ENCODE peak calls at places on chromosomes 11 and 22, in four cellular contexts. N is right atrium auricular region, G is esophagus squamous epithelium, D is cardiac fibroblast. L is an unnamed sample.

GRCh38 chr22:25359601-25360261 is 140.3 kb downstream of the CRYBB2 start:
- DNase-seq in D (no peak), G (no peak), N (no peak), L (no peak)

GRCh38 chr22:27089303-27089702 is 431.9 kb downstream of the MIAT start:
- DNase-seq in G (no peak), N (no peak), D (no peak), L (no peak)

GRCh38 chr11:119376197-119376847 is 5.2 kb downstream of the USP2 start:
- DNase-seq in G (no peak), N (no peak), D (no peak), L (no peak)

GRCh38 chr11:67631853-67632174 is 2.1 kb upstream of the NUDT8 start:
- DNase-seq in N (no peak), G (no peak), D (no peak), L (no peak)

GRCh38 chr11:24748261-24748660 is 251.4 kb downstream of the LUZP2 start:
- DNase-seq in D (no peak), N (no peak), G (no peak), L (no peak)

GRCh38 chr11:14907411-14908213 is 15.6 kb upstream of the CYP2R1 start:
- DNase-seq in G (peak), N (peak), D (peak), L (no peak)

GRCh38 chr22:48147831-48148230 is 1385.4 kb downstream of the TBC1D22A start:
- DNase-seq in N (peak), G (no peak), D (no peak), L (no peak)

GRCh38 chr11:111718436-111719325 is 47.5 kb downstream of the PPP2R1B start:
- DNase-seq in N (no peak), D (peak), G (no peak), L (no peak)

GRCh38 chr11:18209058-18209457 is 27.5 kb downstream of the SAA4 start:
- DNase-seq in G (no peak), N (no peak), D (no peak), L (no peak)

GRCh38 chr22:46058591-46059519 is 81.9 kb upstream of the WNT7B start:
- DNase-seq in G (no peak), D (peak), N (no peak), L (no peak)

GRCh38 chr11:83736689-83737088 is 450.5 kb upstream of the CCDC90B start:
- DNase-seq in D (no peak), G (no peak), N (no peak), L (no peak)

GRCh38 chr22:24768537-24769374 is 5.8 kb downstream of the PIWIL3 start:
- DNase-seq in N (peak), G (no peak), D (peak), L (peak)

GRCh38 chr11:117900144-117900651 is 23.7 kb upstream of the FXYD6 start:
- DNase-seq in D (no peak), G (no peak), N (no peak), L (no peak)

GRCh38 chr11:57321996-57322880 is 2.5 kb downstream of the TNKS1BP1 start:
- DNase-seq in G (peak), N (peak), D (peak), L (no peak)

GRCh38 chr22:50252081-50253045 is 1.3 kb upstream of the HDAC10 start:
- DNase-seq in G (no peak), N (peak), D (peak), L (no peak)

GRCh38 chr11:22341582-22341919 is 3.4 kb downstream of the SLC17A6 start:
- DNase-seq in G (no peak), D (no peak), N (no peak), L (no peak)
- H3K4me3 ChIP-seq in G (no peak), D (no peak), N (no peak), L (no peak)

GRCh38 chr11:103112364-103112763 is 3.1 kb downstream of the DYNC2H1 start:
- DNase-seq in D (peak), G (no peak), N (no peak), L (no peak)

GRCh38 chr11:103109818-103110388 is 677 bp downstream of the DYNC2H1 start:
- DNase-seq in N (no peak), G (no peak), D (no peak), L (no peak)

GRCh38 chr11:103108933-103109817 is at the start of gene DYNC2H1:
- DNase-seq in G (peak), N (peak), D (peak), L (peak)

GRCh38 chr11:103111400-103111799 is 2.2 kb downstream of the DYNC2H1 start:
- DNase-seq in D (no peak), N (no peak), G (no peak), L (no peak)

DNA sequence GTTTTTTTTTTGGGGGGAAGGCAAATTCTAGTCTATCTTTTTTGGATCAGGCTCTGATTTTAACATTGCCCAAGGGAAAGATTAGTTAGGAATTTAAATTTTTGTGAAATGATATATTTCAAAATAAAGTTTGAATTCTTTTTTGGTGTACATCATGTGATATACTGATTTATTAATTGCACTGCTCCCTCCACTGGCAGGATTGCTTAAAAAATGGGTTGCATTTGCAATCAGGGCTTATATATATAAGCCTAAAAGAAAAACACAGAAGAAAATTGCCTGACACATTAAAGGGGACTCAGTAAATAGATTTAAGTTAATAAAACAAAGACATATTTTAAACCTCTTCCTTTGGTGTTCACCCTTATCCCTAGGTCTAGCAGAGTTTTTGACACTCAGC is 1.2 kb downstream of the DYNC2H1 start:
- DNase-seq in G (no peak), N (no peak), D (peak), L (no peak)
- TF ChIP-seq CTCF in G (no peak), N (no peak), D (peak), L (no peak)

GRCh38 chr11:123193742-123194141 is 1.3 kb downstream of the CLMP start:
- DNase-seq in D (no peak), G (no peak), N (no peak), L (no peak)
- H3K4me3 ChIP-seq in D (peak), G (peak), N (peak), L (no peak)

GRCh38 chr11:116791002-116791812 is 472 bp downstream of the APOA5 start:
- DNase-seq in G (no peak), N (peak), D (peak), L (no peak)
- TF ChIP-seq CTCF in G (peak), N (peak), D (peak), L (peak)